ENCODE peak calls at places on chromosomes 2 and 18, in eight cellular contexts. O, Q, C, B, R, G, U and Y are unnamed samples.

GRCh38 chr18:23231340-23232021 is 96.2 kb downstream of the CABLES1 start:
- DNase-seq in O (peak; percentile 93), Q (peak; percentile 51), C (peak; percentile 97), B (no peak), R (peak; percentile 92), G (peak; percentile 92), U (no peak), Y (no peak)

GRCh38 chr2:232901711-232902578 is 31.9 kb downstream of the SNORC start:
- DNase-seq in O (peak; percentile 90), Q (no peak), C (peak; percentile 86), B (no peak), R (peak; percentile 93), G (peak; percentile 94), U (peak; percentile 37), Y (no peak)

GRCh38 chr2:39550701-39551285 is 113.7 kb upstream of the MAP4K3 start:
- DNase-seq in O (no peak), Q (no peak), C (peak; percentile 66), B (no peak), R (peak; percentile 66), G (peak; percentile 62), U (no peak), Y (no peak)

GRCh38 chr18:25033747-25034471 is 318.1 kb downstream of the ZNF521 start:
- DNase-seq in O (no peak), Q (no peak), C (no peak), B (no peak), R (no peak), G (no peak), U (no peak), Y (no peak)

GRCh38 chr2:139514946-139515345 is 734.8 kb upstream of the NXPH2 start:
- DNase-seq in O (no peak), Q (no peak), C (no peak), B (no peak), R (no peak), G (no peak), U (no peak), Y (no peak)

GRCh38 chr2:207137922-207138321 is 27.8 kb downstream of the KLF7 start:
- DNase-seq in O (no peak), Q (no peak), C (no peak), B (no peak), R (no peak), G (no peak), U (no peak), Y (no peak)

GRCh38 chr2:158600155-158600802 is 143.5 kb downstream of the PKP4 start:
- DNase-seq in O (peak; percentile 90), Q (peak; percentile 33), C (peak; percentile 96), B (no peak), R (peak; percentile 94), G (peak; percentile 94), U (no peak), Y (no peak)

GRCh38 chr2:71659868-71660518 is 206.6 kb downstream of the DYSF start:
- DNase-seq in O (no peak), Q (no peak), C (no peak), B (no peak), R (no peak), G (no peak), U (no peak), Y (no peak)

GRCh38 chr2:43524180-43524965 is 71.5 kb downstream of the THADA start:
- DNase-seq in O (peak; percentile 39), Q (no peak), C (no peak), B (no peak), R (peak; percentile 31), G (peak; percentile 32), U (no peak), Y (peak; percentile 19)

GRCh38 chr2:68714866-68715265 is 19.7 kb upstream of the ARHGAP25 start:
- DNase-seq in O (no peak), Q (peak; percentile 51), C (no peak), B (no peak), R (no peak), G (no peak), U (no peak), Y (no peak)

GRCh38 chr2:159186462-159186861 is 100.0 kb downstream of the WDSUB1 start:
- DNase-seq in O (no peak), Q (no peak), C (no peak), B (no peak), R (no peak), G (no peak), U (no peak), Y (no peak)

GRCh38 chr2:162403884-162404283 is 60.0 kb downstream of the GCA start:
- DNase-seq in O (peak; percentile 56), Q (no peak), C (peak; percentile 51), B (no peak), R (peak; percentile 73), G (peak; percentile 89), U (no peak), Y (no peak)

GRCh38 chr2:189305291-189305943 is 125.9 kb upstream of the COL5A2 start:
- DNase-seq in O (peak; percentile 60), Q (no peak), C (peak; percentile 49), B (no peak), R (peak; percentile 66), G (peak; percentile 60), U (no peak), Y (no peak)

GRCh38 chr2:57740905-57741304 is 305.7 kb upstream of the VRK2 start:
- DNase-seq in O (no peak), Q (no peak), C (no peak), B (no peak), R (no peak), G (no peak), U (no peak), Y (no peak)

GRCh38 chr2:29650634-29651097 is 270.7 kb downstream of the ALK start:
- DNase-seq in O (no peak), Q (no peak), C (peak; percentile 40), B (no peak), R (no peak), G (peak; percentile 80), U (no peak), Y (no peak)

GRCh38 chr2:158753561-158754302 is 41.4 kb upstream of the DAPL1 start:
- DNase-seq in O (peak; percentile 86), Q (peak; percentile 23), C (peak; percentile 79), B (peak; percentile 69), R (peak; percentile 54), G (peak; percentile 73), U (peak; percentile 63), Y (no peak)

GRCh38 chr2:101406867-101407266 is 19.6 kb upstream of the CREG2 start:
- DNase-seq in O (peak; percentile 86), Q (no peak), C (peak; percentile 77), B (no peak), R (peak; percentile 93), G (peak; percentile 28), U (no peak), Y (no peak)

GRCh38 chr2:138275881-138276280 is 225.7 kb upstream of the SPOPL start:
- DNase-seq in O (no peak), Q (no peak), C (no peak), B (no peak), R (peak; percentile 47), G (peak; percentile 88), U (no peak), Y (no peak)

GRCh38 chr2:134283701-134284100 is 29.8 kb downstream of the MGAT5 start:
- DNase-seq in O (no peak), Q (no peak), C (no peak), B (no peak), R (no peak), G (no peak), U (no peak), Y (no peak)

GRCh38 chr2:45275235-45275805 is 266.1 kb upstream of the SIX2 start:
- DNase-seq in O (peak; percentile 50), Q (no peak), C (peak; percentile 38), B (no peak), R (peak; percentile 51), G (peak; percentile 94), U (no peak), Y (no peak)

GRCh38 chr2:239028253-239028619 is 180.4 kb downstream of the TWIST2 start:
- DNase-seq in O (no peak), Q (no peak), C (no peak), B (no peak), R (no peak), G (no peak), U (no peak), Y (no peak)

GRCh38 chr18:43648002-43648401 is 370.7 kb upstream of the SYT4 start:
- DNase-seq in O (peak; percentile 40), Q (no peak), C (peak; percentile 12), B (no peak), R (no peak), G (peak; percentile 1), U (no peak), Y (no peak)

GRCh38 chr18:23864620-23865019 is 149.9 kb upstream of the TTC39C start:
- DNase-seq in O (no peak), Q (no peak), C (no peak), B (no peak), R (no peak), G (no peak), U (no peak), Y (no peak)

GRCh38 chr18:40046596-40046995 is 1908.4 kb upstream of the PIK3C3 start:
- DNase-seq in O (no peak), Q (no peak), C (no peak), B (no peak), R (no peak), G (no peak), U (no peak), Y (no peak)

GRCh38 chr2:81093031-81093430 is 788.5 kb upstream of the LRRTM1 start:
- DNase-seq in O (no peak), Q (no peak), C (no peak), B (no peak), R (no peak), G (peak; percentile 39), U (no peak), Y (no peak)

DNA sequence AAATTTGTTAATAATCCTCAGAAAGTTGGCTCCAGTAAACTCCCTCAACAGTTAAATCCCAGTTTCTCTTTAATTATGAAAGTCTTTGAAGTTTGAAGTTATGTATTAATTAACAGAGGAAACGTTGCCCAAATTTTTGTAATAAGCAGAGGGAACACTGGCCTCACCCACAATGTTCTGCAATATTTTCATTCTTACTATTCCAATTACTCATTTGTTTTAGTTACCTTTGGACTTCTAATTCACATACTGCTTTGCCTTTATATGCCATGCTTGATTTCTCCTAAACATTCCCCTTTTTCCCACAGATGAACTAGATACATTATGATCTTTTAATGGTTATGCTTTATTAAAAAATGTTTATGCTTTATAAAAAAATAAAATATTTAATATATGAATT is 61.3 kb downstream of the RELCH start:
- DNase-seq in O (no peak), Q (no peak), C (no peak), B (no peak), R (no peak), G (no peak), U (no peak), Y (no peak)
- TF ChIP-seq CTCF in O (no peak), Q (no peak), C (no peak), B (no peak), R (no peak), G (no peak), U (no peak), Y (no peak)

GRCh38 chr2:48749820-48750739 is 5.4 kb downstream of the LHCGR start:
- DNase-seq in O (no peak), Q (no peak), C (no peak), B (no peak), R (no peak), G (no peak), U (no peak), Y (no peak)
- TF ChIP-seq CTCF in O (no peak), Q (no peak), C (no peak), B (no peak), R (no peak), G (no peak), U (no peak), Y (no peak)

GRCh38 chr2:142535311-142535710 is 342.2 kb upstream of the KYNU start:
- DNase-seq in O (no peak), Q (no peak), C (no peak), B (no peak), R (no peak), G (no peak), U (no peak), Y (no peak)
- TF ChIP-seq CTCF in O (no peak), Q (no peak), C (no peak), B (no peak), R (no peak), G (no peak), U (no peak), Y (no peak)

GRCh38 chr2:41241325-41242000 is 789.6 kb upstream of the SLC8A1 start:
- DNase-seq in O (no peak), Q (peak; percentile 40), C (no peak), B (no peak), R (no peak), G (no peak), U (no peak), Y (no peak)
- TF ChIP-seq CTCF in O (no peak), Q (no peak), C (no peak), B (no peak), R (no peak), G (no peak), U (no peak), Y (no peak)